ENCODE peak calls at places on chromosomes 7 and 10, in eight cellular contexts. One of them, this sample, is unnamed.

GRCh38 chr10:13001041-13001886 is at the start of gene CCDC3:
- DNase-seq in activated CD4-positive, alpha-beta T cell treated with anti-CD3 and anti-CD28 coated beads, Interleukin-2, amount 50 U/mL, for 4 hours: no peak
- DNase-seq in NCI-H2171: peak; percentile 50
- DNase-seq in NCI-H1436: no peak
- DNase-seq in A172: no peak
- DNase-seq in T-helper 2 cell: no peak
- DNase-seq in stimulated activated CD8-positive, alpha-beta memory T cell treated with anti-CD3 and anti-CD28 coated beads, Interleukin-15, amount 100 ng/mL, for 24 hours: peak; percentile 0
- DNase-seq in naive thymus-derived CD4-positive, alpha-beta T cell: peak; percentile 22
- DNase-seq in this sample: peak; percentile 30

GRCh38 chr10:133260895-133261725 is 15.6 kb downstream of the ADAM8 start:
- DNase-seq in activated CD4-positive, alpha-beta T cell treated with anti-CD3 and anti-CD28 coated beads, Interleukin-2, amount 50 U/mL, for 4 hours: peak; percentile 57
- DNase-seq in NCI-H2171: no peak
- DNase-seq in NCI-H1436: peak; percentile 81
- DNase-seq in A172: peak; percentile 37
- DNase-seq in T-helper 2 cell: peak; percentile 78
- DNase-seq in stimulated activated CD8-positive, alpha-beta memory T cell treated with anti-CD3 and anti-CD28 coated beads, Interleukin-15, amount 100 ng/mL, for 24 hours: no peak
- DNase-seq in naive thymus-derived CD4-positive, alpha-beta T cell: peak; percentile 73
- DNase-seq in this sample: peak; percentile 83

GRCh38 chr7:67723591-67723990 is 727.0 kb downstream of the TYW1 start:
- DNase-seq in activated CD4-positive, alpha-beta T cell treated with anti-CD3 and anti-CD28 coated beads, Interleukin-2, amount 50 U/mL, for 4 hours: no peak
- DNase-seq in NCI-H2171: no peak
- DNase-seq in NCI-H1436: no peak
- DNase-seq in A172: no peak
- DNase-seq in T-helper 2 cell: no peak
- DNase-seq in stimulated activated CD8-positive, alpha-beta memory T cell treated with anti-CD3 and anti-CD28 coated beads, Interleukin-15, amount 100 ng/mL, for 24 hours: no peak
- DNase-seq in naive thymus-derived CD4-positive, alpha-beta T cell: no peak
- DNase-seq in this sample: no peak

GRCh38 chr10:132492323-132493035 is 45.1 kb upstream of the INPP5A start:
- DNase-seq in activated CD4-positive, alpha-beta T cell treated with anti-CD3 and anti-CD28 coated beads, Interleukin-2, amount 50 U/mL, for 4 hours: no peak
- DNase-seq in NCI-H2171: no peak
- DNase-seq in NCI-H1436: no peak
- DNase-seq in A172: no peak
- DNase-seq in T-helper 2 cell: no peak
- DNase-seq in stimulated activated CD8-positive, alpha-beta memory T cell treated with anti-CD3 and anti-CD28 coated beads, Interleukin-15, amount 100 ng/mL, for 24 hours: no peak
- DNase-seq in naive thymus-derived CD4-positive, alpha-beta T cell: no peak
- DNase-seq in this sample: no peak

GRCh38 chr10:82294874-82295378 is 419.9 kb downstream of the NRG3 start:
- DNase-seq in activated CD4-positive, alpha-beta T cell treated with anti-CD3 and anti-CD28 coated beads, Interleukin-2, amount 50 U/mL, for 4 hours: no peak
- DNase-seq in NCI-H2171: no peak
- DNase-seq in NCI-H1436: no peak
- DNase-seq in A172: no peak
- DNase-seq in T-helper 2 cell: no peak
- DNase-seq in stimulated activated CD8-positive, alpha-beta memory T cell treated with anti-CD3 and anti-CD28 coated beads, Interleukin-15, amount 100 ng/mL, for 24 hours: no peak
- DNase-seq in naive thymus-derived CD4-positive, alpha-beta T cell: no peak
- DNase-seq in this sample: no peak

GRCh38 chr10:83606275-83606674 is 533.0 kb upstream of the GHITM start:
- DNase-seq in activated CD4-positive, alpha-beta T cell treated with anti-CD3 and anti-CD28 coated beads, Interleukin-2, amount 50 U/mL, for 4 hours: no peak
- DNase-seq in NCI-H2171: peak; percentile 29
- DNase-seq in NCI-H1436: no peak
- DNase-seq in A172: no peak
- DNase-seq in T-helper 2 cell: no peak
- DNase-seq in stimulated activated CD8-positive, alpha-beta memory T cell treated with anti-CD3 and anti-CD28 coated beads, Interleukin-15, amount 100 ng/mL, for 24 hours: no peak
- DNase-seq in naive thymus-derived CD4-positive, alpha-beta T cell: no peak
- DNase-seq in this sample: no peak

GRCh38 chr10:26951650-26952049 is 90.9 kb upstream of the ABI1 start:
- DNase-seq in activated CD4-positive, alpha-beta T cell treated with anti-CD3 and anti-CD28 coated beads, Interleukin-2, amount 50 U/mL, for 4 hours: no peak
- DNase-seq in NCI-H2171: no peak
- DNase-seq in NCI-H1436: no peak
- DNase-seq in A172: no peak
- DNase-seq in T-helper 2 cell: no peak
- DNase-seq in stimulated activated CD8-positive, alpha-beta memory T cell treated with anti-CD3 and anti-CD28 coated beads, Interleukin-15, amount 100 ng/mL, for 24 hours: no peak
- DNase-seq in naive thymus-derived CD4-positive, alpha-beta T cell: no peak
- DNase-seq in this sample: no peak

GRCh38 chr10:117413928-117414618 is 38.8 kb upstream of the PDZD8 start:
- DNase-seq in activated CD4-positive, alpha-beta T cell treated with anti-CD3 and anti-CD28 coated beads, Interleukin-2, amount 50 U/mL, for 4 hours: no peak
- DNase-seq in NCI-H2171: no peak
- DNase-seq in NCI-H1436: no peak
- DNase-seq in A172: peak; percentile 47
- DNase-seq in T-helper 2 cell: no peak
- DNase-seq in stimulated activated CD8-positive, alpha-beta memory T cell treated with anti-CD3 and anti-CD28 coated beads, Interleukin-15, amount 100 ng/mL, for 24 hours: no peak
- DNase-seq in naive thymus-derived CD4-positive, alpha-beta T cell: no peak
- DNase-seq in this sample: no peak

GRCh38 chr7:20223356-20223755 is 6.2 kb upstream of the MACC1 start:
- DNase-seq in activated CD4-positive, alpha-beta T cell treated with anti-CD3 and anti-CD28 coated beads, Interleukin-2, amount 50 U/mL, for 4 hours: no peak
- DNase-seq in NCI-H2171: no peak
- DNase-seq in NCI-H1436: no peak
- DNase-seq in A172: peak; percentile 36
- DNase-seq in T-helper 2 cell: no peak
- DNase-seq in stimulated activated CD8-positive, alpha-beta memory T cell treated with anti-CD3 and anti-CD28 coated beads, Interleukin-15, amount 100 ng/mL, for 24 hours: no peak
- DNase-seq in naive thymus-derived CD4-positive, alpha-beta T cell: no peak
- DNase-seq in this sample: no peak

GRCh38 chr7:33072471-33072870 is 9.9 kb upstream of the NT5C3A start:
- DNase-seq in activated CD4-positive, alpha-beta T cell treated with anti-CD3 and anti-CD28 coated beads, Interleukin-2, amount 50 U/mL, for 4 hours: no peak
- DNase-seq in NCI-H2171: no peak
- DNase-seq in NCI-H1436: no peak
- DNase-seq in A172: peak; percentile 95
- DNase-seq in T-helper 2 cell: no peak
- DNase-seq in stimulated activated CD8-positive, alpha-beta memory T cell treated with anti-CD3 and anti-CD28 coated beads, Interleukin-15, amount 100 ng/mL, for 24 hours: no peak
- DNase-seq in naive thymus-derived CD4-positive, alpha-beta T cell: no peak
- DNase-seq in this sample: no peak